ENCODE peak calls at places on chromosomes 5 and 9, in seven cellular contexts. R, H, I, T, C, P and K are unnamed samples.
A peak's percentile ranks its signal among the peaks of the same experiment; 100 is the strongest.

GRCh38 chr9:134547161-134548100 is 94.2 kb upstream of the COL5A1 start:
- DNase-seq in R (no peak), H (no peak), I (no peak), T (no peak), C (peak; percentile 46), P (no peak), K (no peak)

GRCh38 chr5:35212006-35212982 is 18.0 kb downstream of the PRLR start:
- DNase-seq in R (no peak), H (no peak), I (no peak), T (no peak), C (no peak), P (no peak), K (no peak)

GRCh38 chr9:133368249-133368881 is 7.5 kb downstream of the SURF4 start:
- DNase-seq in R (peak; percentile 78), H (no peak), I (no peak), T (no peak), C (no peak), P (no peak), K (no peak)

GRCh38 chr5:148833925-148834324 is 7.5 kb downstream of the ADRB2 start:
- DNase-seq in R (no peak), H (no peak), I (no peak), T (no peak), C (no peak), P (no peak), K (no peak)

GRCh38 chr9:120434532-120434931 is 145.4 kb downstream of the CDK5RAP2 start:
- DNase-seq in R (no peak), H (no peak), I (no peak), T (no peak), C (no peak), P (peak; percentile 37), K (no peak)

GRCh38 chr9:91560301-91560700 is 136.7 kb upstream of the NFIL3 start:
- DNase-seq in R (no peak), H (no peak), I (no peak), T (no peak), C (no peak), P (no peak), K (no peak)

GRCh38 chr9:127937046-127937382 is 640 bp downstream of the DPM2 start:
- DNase-seq in R (no peak), H (no peak), I (no peak), T (no peak), C (no peak), P (no peak), K (no peak)

GRCh38 chr9:79353856-79354520 is 217.8 kb upstream of the TLE4 start:
- DNase-seq in R (no peak), H (no peak), I (no peak), T (no peak), C (no peak), P (no peak), K (no peak)

GRCh38 chr9:34929506-34930102 is 28.5 kb upstream of the PHF24 start:
- DNase-seq in R (peak; percentile 54), H (peak; percentile 68), I (peak; percentile 13), T (peak; percentile 1), C (no peak), P (no peak), K (peak; percentile 64)

GRCh38 chr9:97819735-97820134 is 33.3 kb upstream of the FOXE1 start:
- DNase-seq in R (no peak), H (no peak), I (no peak), T (no peak), C (no peak), P (no peak), K (no peak)

GRCh38 chr5:175219256-175219835 is 224.6 kb downstream of the DRD1 start:
- DNase-seq in R (no peak), H (no peak), I (no peak), T (no peak), C (no peak), P (no peak), K (no peak)

GRCh38 chr5:39716532-39716971 is 291.8 kb upstream of the DAB2 start:
- DNase-seq in R (peak; percentile 62), H (peak; percentile 76), I (peak; percentile 23), T (peak; percentile 53), C (no peak), P (no peak), K (peak; percentile 76)

GRCh38 chr9:68552700-68553099 is 12.0 kb upstream of the TMEM252 start:
- DNase-seq in R (no peak), H (no peak), I (no peak), T (no peak), C (no peak), P (no peak), K (no peak)

GRCh38 chr5:37043693-37044092 is 167.1 kb downstream of the NIPBL start:
- DNase-seq in R (no peak), H (peak; percentile 28), I (no peak), T (no peak), C (no peak), P (no peak), K (no peak)

GRCh38 chr5:159732220-159732619 is 184.1 kb upstream of the ADRA1B start:
- DNase-seq in R (no peak), H (no peak), I (no peak), T (no peak), C (no peak), P (no peak), K (no peak)

DNA sequence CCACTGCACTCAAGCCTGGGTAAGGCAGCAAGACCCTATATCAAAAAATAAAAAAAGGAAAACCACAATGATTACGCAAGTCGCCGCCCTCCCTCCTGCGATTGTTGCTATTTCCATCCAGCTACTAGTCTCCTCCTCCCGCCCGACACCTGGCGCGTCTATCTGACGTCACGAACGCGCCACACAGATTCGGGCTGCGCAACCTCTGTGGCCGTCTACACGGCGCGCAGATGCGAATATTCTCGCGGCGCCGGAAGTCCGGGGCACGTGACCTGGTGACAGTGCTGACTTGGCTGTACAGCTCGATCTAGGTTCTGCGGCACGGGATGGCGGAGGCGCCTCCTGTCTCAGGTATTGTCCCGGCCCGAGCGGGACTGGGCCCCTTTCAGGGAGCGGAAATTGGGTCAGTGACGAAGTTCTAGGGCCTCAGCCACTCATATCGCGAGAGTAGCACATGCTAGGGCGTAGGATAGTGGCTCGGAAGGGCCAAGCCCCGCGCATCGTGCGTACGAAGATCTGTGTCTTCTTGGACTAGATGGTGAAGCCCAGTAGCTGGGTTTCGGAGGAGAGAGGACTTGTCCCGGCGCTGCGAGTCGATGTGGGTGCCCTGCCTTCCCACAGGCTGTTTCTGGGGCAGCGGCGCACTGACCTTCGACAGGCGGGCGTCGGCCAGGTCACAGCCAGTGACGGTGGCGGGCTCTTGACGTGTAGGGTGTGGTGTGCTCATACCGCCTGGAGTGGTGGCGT is at the start of gene NFX1:
- DNase-seq in R (peak; percentile 99), H (peak; percentile 98), I (peak; percentile 85), T (peak; percentile 90), C (peak; percentile 100), P (peak; percentile 97), K (peak; percentile 98)
- H3K4me1 ChIP-seq in R (peaks cover 56% of the 10 kb centered on the region), H (peaks cover 2% of the 10 kb centered on the region), I (peaks cover 5% of the 10 kb centered on the region), T (no peaks in the 10 kb centered on the region), C (peaks cover 88% of the 10 kb centered on the region), P (peaks cover 23% of the 10 kb centered on the region), K (peaks cover 4% of the 10 kb centered on the region)

GRCh38 chr5:56845277-56845676 is 29.9 kb downstream of the MAP3K1 start:
- DNase-seq in R (no peak), H (no peak), I (no peak), T (no peak), C (no peak), P (no peak), K (no peak)
- H3K4me1 ChIP-seq in R (peaks cover 17% of the 10 kb centered on the region), H (peaks cover 4% of the 10 kb centered on the region), I (peaks cover 5% of the 10 kb centered on the region), T (no peaks in the 10 kb centered on the region), C (peaks cover 100% of the 10 kb centered on the region), P (peaks cover 23% of the 10 kb centered on the region), K (peaks cover 14% of the 10 kb centered on the region)

GRCh38 chr9:99336531-99336930 is 114.4 kb downstream of the SEC61B start:
- DNase-seq in R (no peak), H (no peak), I (no peak), T (no peak), C (no peak), P (no peak), K (no peak)
- H3K4me1 ChIP-seq in R (no peaks in the 10 kb centered on the region), H (no peaks in the 10 kb centered on the region), I (no peaks in the 10 kb centered on the region), T (peaks cover 14% of the 10 kb centered on the region), C (no peaks in the 10 kb centered on the region), P (peaks cover 3% of the 10 kb centered on the region), K (no peaks in the 10 kb centered on the region)

GRCh38 chr5:113575074-113575473 is 61.6 kb downstream of the YTHDC2 start:
- DNase-seq in R (no peak), H (no peak), I (no peak), T (no peak), C (no peak), P (no peak), K (no peak)
- H3K4me1 ChIP-seq in R (no peaks in the 10 kb centered on the region), H (no peaks in the 10 kb centered on the region), I (no peaks in the 10 kb centered on the region), T (no peaks in the 10 kb centered on the region), C (no peaks in the 10 kb centered on the region), P (no peaks in the 10 kb centered on the region), K (no peaks in the 10 kb centered on the region)

DNA sequence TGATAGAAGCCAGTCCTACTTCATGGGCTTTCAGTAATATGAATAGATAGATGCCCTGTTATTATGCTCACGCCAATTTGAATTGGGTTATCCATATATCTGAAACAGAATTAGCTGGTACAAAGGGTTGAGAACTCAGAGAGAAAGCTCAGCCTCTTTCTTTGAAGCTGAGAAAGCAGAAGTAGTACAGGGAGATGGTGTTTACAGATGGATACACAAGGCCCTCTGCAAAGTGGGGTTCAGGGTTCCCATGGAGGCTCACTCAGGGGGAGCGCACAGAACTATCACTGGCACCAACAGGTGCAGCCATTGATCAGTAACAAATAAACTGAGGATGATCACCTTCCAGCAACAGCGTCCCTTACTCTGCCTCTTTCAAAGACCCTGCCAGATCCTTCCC is 349.7 kb downstream of the ICE1 start:
- DNase-seq in R (no peak), H (no peak), I (no peak), T (no peak), C (no peak), P (no peak), K (no peak)
- H3K4me1 ChIP-seq in R (no peaks in the 10 kb centered on the region), H (no peaks in the 10 kb centered on the region), I (peaks cover 2% of the 10 kb centered on the region), T (no peaks in the 10 kb centered on the region), C (no peaks in the 10 kb centered on the region), P (no peaks in the 10 kb centered on the region), K (no peaks in the 10 kb centered on the region)

DNA sequence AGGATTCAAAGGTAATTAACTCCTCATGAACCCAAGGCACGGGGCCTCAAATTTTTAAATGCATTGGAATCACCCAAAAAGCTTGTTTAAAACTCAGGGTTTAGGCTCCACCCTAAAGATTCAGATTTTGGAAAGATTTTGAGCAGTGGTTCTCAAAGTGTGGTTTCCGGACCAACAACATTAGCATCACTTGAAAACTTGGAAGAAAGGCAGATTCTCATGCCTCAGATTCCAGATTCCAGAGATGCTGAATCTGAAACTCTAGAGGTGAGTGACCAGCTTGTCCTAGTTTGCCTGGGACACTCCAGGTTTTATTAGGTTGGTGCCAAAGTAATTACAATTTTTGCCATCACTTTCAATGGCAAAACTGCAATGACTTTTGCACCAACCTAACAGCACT is 24.7 kb upstream of the TNIP1 start:
- DNase-seq in R (no peak), H (no peak), I (no peak), T (no peak), C (no peak), P (no peak), K (no peak)
- H3K4me1 ChIP-seq in R (peaks cover 67% of the 10 kb centered on the region), H (no peaks in the 10 kb centered on the region), I (no peaks in the 10 kb centered on the region), T (peaks cover 2% of the 10 kb centered on the region), C (peaks cover 62% of the 10 kb centered on the region), P (peaks cover 20% of the 10 kb centered on the region), K (no peaks in the 10 kb centered on the region)

DNA sequence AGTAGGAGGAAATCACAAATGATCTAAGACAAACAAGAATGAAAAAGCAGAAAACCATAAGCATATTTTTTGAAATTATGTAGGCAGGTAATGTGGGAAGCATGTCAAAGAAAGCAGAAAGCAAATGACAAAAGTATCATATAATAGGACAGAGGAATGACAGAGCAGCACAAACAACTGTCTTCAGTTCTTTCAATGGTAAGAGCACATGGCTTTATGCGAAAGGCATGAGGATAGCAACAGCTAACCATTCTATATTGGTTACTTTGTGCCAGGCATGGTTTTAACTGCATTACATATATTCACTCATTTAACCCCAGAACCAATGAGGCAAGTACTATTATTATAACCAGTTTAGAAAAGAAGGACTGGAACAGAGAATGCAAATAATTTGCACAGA is 137.4 kb downstream of the FBXL7 start:
- DNase-seq in R (no peak), H (no peak), I (no peak), T (no peak), C (no peak), P (no peak), K (no peak)
- H3K4me1 ChIP-seq in R (peaks cover 4% of the 10 kb centered on the region), H (no peaks in the 10 kb centered on the region), I (no peaks in the 10 kb centered on the region), T (no peaks in the 10 kb centered on the region), C (no peaks in the 10 kb centered on the region), P (peaks cover 14% of the 10 kb centered on the region), K (no peaks in the 10 kb centered on the region)